ENCODE peak calls at places on chromosomes 12 and 14, in six cellular contexts. P is CD4-positive, alpha-beta T cell; E is left ventricle myocardium inferior; S is fibroblast of lung; L is A673; M is ascending aorta. Q is an unnamed sample.

GRCh38 chr12:69002969-69003368 is 70.0 kb upstream of the CPM start:
- DNase-seq in P (no peak), E (no peak), S (no peak), L (no peak), M (no peak), Q (no peak)

GRCh38 chr14:100525615-100526014 is 61.6 kb downstream of the BEGAIN start:
- DNase-seq in P (no peak), E (peak), S (no peak), L (no peak), M (no peak), Q (no peak)

GRCh38 chr12:13088503-13088902 is 15.0 kb downstream of the GSG1 start:
- DNase-seq in P (no peak), E (no peak), S (no peak), L (no peak), M (no peak), Q (no peak)

GRCh38 chr14:55074662-55075061 is 23.2 kb downstream of the MAPK1IP1L start:
- DNase-seq in P (no peak), E (no peak), S (peak), L (no peak), M (no peak), Q (no peak)

GRCh38 chr12:11553871-11554533 is 95.5 kb upstream of the ETV6 start:
- DNase-seq in P (peak), E (no peak), S (peak), L (peak), M (no peak), Q (no peak)

GRCh38 chr14:49366416-49366815 is 219.8 kb downstream of the RPS29 start:
- DNase-seq in P (no peak), E (no peak), S (no peak), L (no peak), M (no peak), Q (no peak)

GRCh38 chr14:34049769-34050168 is 98.9 kb upstream of the EGLN3 start:
- DNase-seq in P (no peak), E (no peak), S (no peak), L (no peak), M (no peak), Q (no peak)

GRCh38 chr14:104604461-104605449 is at the start of gene TMEM179:
- DNase-seq in P (no peak), E (no peak), S (no peak), L (peak), M (no peak), Q (no peak)

GRCh38 chr14:78007160-78007559 is 163.0 kb upstream of the NRXN3 start:
- DNase-seq in P (no peak), E (no peak), S (no peak), L (no peak), M (no peak), Q (no peak)

GRCh38 chr14:83706555-83706954 is 1823.4 kb upstream of the FLRT2 start:
- DNase-seq in P (no peak), E (no peak), S (peak), L (peak), M (no peak), Q (no peak)

GRCh38 chr14:68199465-68200145 is 380.0 kb downstream of the RAD51B start:
- DNase-seq in P (no peak), E (peak), S (no peak), L (peak), M (no peak), Q (no peak)

GRCh38 chr12:68227356-68227755 is 1.7 kb upstream of the IL26 start:
- DNase-seq in P (no peak), E (no peak), S (no peak), L (no peak), M (no peak), Q (no peak)

GRCh38 chr14:87131879-87132278 is 861.1 kb downstream of the GALC start:
- DNase-seq in P (no peak), E (no peak), S (peak), L (peak), M (no peak), Q (no peak)

DNA sequence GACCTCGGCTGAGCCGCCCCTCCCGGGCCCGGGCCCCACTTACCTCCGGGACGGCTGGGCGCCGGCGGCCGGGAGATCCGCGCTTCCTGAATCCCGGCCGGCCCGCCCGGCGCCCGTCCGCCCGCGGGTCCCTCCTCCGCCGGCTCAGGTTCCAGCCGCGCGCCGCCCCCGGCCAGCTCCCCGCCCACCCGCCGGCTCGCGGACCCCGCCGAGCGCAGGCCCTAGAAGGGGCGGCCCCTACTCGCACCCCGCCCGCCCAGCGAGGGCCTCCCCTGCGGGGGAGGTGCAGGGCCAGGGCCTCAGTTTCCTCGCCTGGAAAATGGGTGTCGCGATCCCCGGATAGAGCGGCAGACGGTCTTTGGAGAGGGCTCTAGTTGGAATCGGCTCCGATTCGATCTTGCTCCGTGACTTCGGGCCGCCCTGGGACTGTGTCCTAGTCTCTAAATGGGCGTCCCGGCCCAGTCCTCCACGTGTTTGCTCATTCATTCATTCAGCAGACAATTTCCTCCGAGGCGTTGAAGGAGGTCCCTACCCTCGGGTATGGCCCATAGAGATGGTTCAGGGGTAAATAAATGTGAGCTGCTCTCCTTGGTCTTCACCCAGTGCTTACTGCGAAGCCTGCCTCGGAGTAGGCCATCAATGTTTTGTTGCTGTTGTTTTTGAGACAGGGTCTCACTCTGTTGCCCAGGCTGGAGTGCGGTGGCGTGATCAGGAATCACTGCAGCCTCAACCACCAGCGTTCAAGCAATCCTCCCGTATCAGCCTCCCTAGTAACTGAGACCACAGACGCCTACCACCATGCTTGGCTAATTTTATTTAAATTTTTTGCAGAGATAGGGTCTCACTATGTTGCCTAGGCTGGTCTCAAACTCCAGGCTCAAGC is at the start of gene TRPV4:
- DNase-seq in P (no peak), E (peak), S (peak), L (peak), M (no peak), Q (no peak)
- H3K27ac ChIP-seq in P (no peak), E (no peak), S (no peak), L (no peak), M (no peak), Q (no peak)

GRCh38 chr14:96194657-96195431 is 9.8 kb upstream of the BDKRB2 start:
- DNase-seq in P (no peak), E (no peak), S (no peak), L (no peak), M (no peak), Q (no peak)
- H3K27ac ChIP-seq in P (no peak), E (no peak), S (no peak), L (no peak), M (no peak), Q (no peak)

GRCh38 chr12:51004504-51004903 is 21.7 kb downstream of the SLC11A2 start:
- DNase-seq in P (no peak), E (no peak), S (no peak), L (no peak), M (no peak), Q (no peak)
- H3K27ac ChIP-seq in P (no peak), E (no peak), S (no peak), L (no peak), M (no peak), Q (peak)

GRCh38 chr12:119440961-119441360 is 106.4 kb downstream of the CCDC60 start:
- DNase-seq in P (no peak), E (no peak), S (no peak), L (no peak), M (no peak), Q (no peak)

GRCh38 chr12:119447618-119448017 is 113.1 kb downstream of the CCDC60 start:
- DNase-seq in P (no peak), E (no peak), S (no peak), L (no peak), M (no peak), Q (no peak)

GRCh38 chr12:119448737-119449136 is 114.2 kb downstream of the CCDC60 start:
- DNase-seq in P (no peak), E (no peak), S (no peak), L (no peak), M (no peak), Q (no peak)

GRCh38 chr12:119444462-119445044 is 110.0 kb downstream of the CCDC60 start:
- DNase-seq in P (peak), E (peak), S (peak), L (peak), M (no peak), Q (no peak)

GRCh38 chr12:119446459-119446858 is 111.9 kb downstream of the CCDC60 start:
- DNase-seq in P (no peak), E (no peak), S (no peak), L (peak), M (no peak), Q (no peak)
- H3K27ac ChIP-seq in P (no peak), E (no peak), S (no peak), L (no peak), M (no peak), Q (no peak)

GRCh38 chr14:92565718-92566115 is 52.1 kb downstream of the RIN3 start:
- DNase-seq in P (no peak), E (no peak), S (no peak), L (no peak), M (no peak), Q (no peak)

GRCh38 chr14:92563359-92563758 is 49.8 kb downstream of the RIN3 start:
- DNase-seq in P (no peak), E (no peak), S (peak), L (no peak), M (no peak), Q (no peak)

GRCh38 chr14:92561906-92562489 is 48.4 kb downstream of the RIN3 start:
- DNase-seq in P (no peak), E (no peak), S (no peak), L (no peak), M (no peak), Q (no peak)

GRCh38 chr14:92565040-92565717 is 51.6 kb downstream of the RIN3 start:
- DNase-seq in P (no peak), E (no peak), S (no peak), L (no peak), M (no peak), Q (no peak)

GRCh38 chr14:92564361-92565039 is 50.9 kb downstream of the RIN3 start:
- DNase-seq in P (no peak), E (peak), S (no peak), L (no peak), M (no peak), Q (no peak)
- H3K27ac ChIP-seq in P (no peak), E (peak), S (no peak), L (no peak), M (peak), Q (peak)

Q was measured in substantia nigra.